ENCODE peak calls at places on chromosomes 13 and 19, in ten cellular contexts. O is cardiac muscle cell; F is aorta; N is pancreas; E is CD8-positive, alpha-beta memory T cell; H is thoracic aorta; C is heart right ventricle; W is endodermal cell; U is Peyer's patch; Z is breast epithelium. T is an unnamed sample. For H3K4me1, the result is how much of the 10 kb centered on the place peaks cover.

GRCh38 chr19:44570984-44571684 is 41.7 kb upstream of the CEACAM20 start:
- DNase-seq in O (peak), F (peak), N (no peak), E (peak), H (peak), C (peak), W (peak), U (peak), Z (no peak), T (peak)

GRCh38 chr13:113393572-113394503 is 29.9 kb upstream of the GRTP1 start:
- DNase-seq in O (peak), F (peak), N (peak), E (peak), H (no peak), C (peak), W (peak), U (peak), Z (no peak), T (peak)

GRCh38 chr19:16226878-16227836 is 29.4 kb downstream of the AP1M1 start:
- DNase-seq in O (no peak), F (peak), N (no peak), E (no peak), H (no peak), C (no peak), W (no peak), U (no peak), Z (no peak), T (no peak)

GRCh38 chr13:105918842-105919741 is 616.4 kb downstream of the EFNB2 start:
- DNase-seq in O (no peak), F (peak), N (no peak), E (no peak), H (no peak), C (no peak), W (peak), U (peak), Z (no peak), T (no peak)

GRCh38 chr13:113364371-113364932 is 522 bp upstream of the GRTP1 start:
- DNase-seq in O (peak), F (no peak), N (no peak), E (peak), H (no peak), C (no peak), W (peak), U (no peak), Z (no peak), T (no peak)

GRCh38 chr19:5042556-5042955 is 73.6 kb downstream of the KDM4B start:
- DNase-seq in O (no peak), F (no peak), N (no peak), E (no peak), H (no peak), C (no peak), W (peak), U (no peak), Z (no peak), T (no peak)

GRCh38 chr13:19810996-19811881 is 28.5 kb upstream of the PSPC1 start:
- DNase-seq in O (no peak), F (no peak), N (no peak), E (no peak), H (no peak), C (no peak), W (no peak), U (peak), Z (no peak), T (no peak)

GRCh38 chr13:104389722-104390121 is 1323.5 kb upstream of the SLC10A2 start:
- DNase-seq in O (no peak), F (no peak), N (no peak), E (no peak), H (no peak), C (no peak), W (no peak), U (no peak), Z (no peak), T (no peak)

GRCh38 chr13:19023115-19023514 is 158.5 kb downstream of the TUBA3C start:
- DNase-seq in O (no peak), F (no peak), N (no peak), E (no peak), H (no peak), C (no peak), W (no peak), U (no peak), Z (no peak), T (no peak)

GRCh38 chr19:17703823-17704463 is 15.3 kb upstream of the MAP1S start:
- DNase-seq in O (peak), F (peak), N (peak), E (peak), H (no peak), C (no peak), W (peak), U (peak), Z (no peak), T (peak)

GRCh38 chr13:26061947-26062346 is 10.1 kb upstream of the SHISA2 start:
- DNase-seq in O (no peak), F (no peak), N (no peak), E (no peak), H (no peak), C (no peak), W (no peak), U (no peak), Z (no peak), T (no peak)

GRCh38 chr13:93723316-93723715 is 496.7 kb downstream of the GPC6 start:
- DNase-seq in O (no peak), F (no peak), N (no peak), E (no peak), H (no peak), C (no peak), W (no peak), U (no peak), Z (no peak), T (no peak)

GRCh38 chr13:109156181-109156935 is 526.9 kb downstream of the MYO16 start:
- DNase-seq in O (no peak), F (peak), N (no peak), E (no peak), H (no peak), C (peak), W (no peak), U (no peak), Z (no peak), T (no peak)

GRCh38 chr13:110915874-110916670 is 1.2 kb upstream of the ANKRD10 start:
- DNase-seq in O (no peak), F (no peak), N (no peak), E (no peak), H (no peak), C (no peak), W (no peak), U (no peak), Z (no peak), T (no peak)

GRCh38 chr13:36673352-36673751 is 468 bp upstream of the SERTM1 start:
- DNase-seq in O (no peak), F (no peak), N (no peak), E (no peak), H (no peak), C (no peak), W (no peak), U (no peak), Z (no peak), T (no peak)

GRCh38 chr19:35885225-35885624 is 15.1 kb downstream of the NFKBID start:
- DNase-seq in O (no peak), F (no peak), N (no peak), E (no peak), H (no peak), C (no peak), W (no peak), U (no peak), Z (no peak), T (no peak)

GRCh38 chr13:26785845-26786630 is 25.5 kb upstream of the GPR12 start:
- DNase-seq in O (no peak), F (peak), N (peak), E (peak), H (no peak), C (peak), W (peak), U (peak), Z (no peak), T (peak)

GRCh38 chr19:19672816-19673215 is 4.2 kb downstream of the ZNF101 start:
- DNase-seq in O (no peak), F (no peak), N (no peak), E (no peak), H (no peak), C (no peak), W (no peak), U (peak), Z (no peak), T (no peak)

GRCh38 chr19:35031072-35031881 is 1.0 kb downstream of the SCN1B start:
- DNase-seq in O (peak), F (no peak), N (peak), E (no peak), H (no peak), C (no peak), W (peak), U (no peak), Z (no peak), T (no peak)

GRCh38 chr13:31807090-31807541 is 67.8 kb downstream of the RXFP2 start:
- DNase-seq in O (no peak), F (no peak), N (no peak), E (no peak), H (no peak), C (no peak), W (no peak), U (no peak), Z (no peak), T (peak)

GRCh38 chr19:12095111-12095790 is 30.7 kb downstream of the ZNF844 start:
- DNase-seq in O (no peak), F (no peak), N (no peak), E (no peak), H (no peak), C (no peak), W (no peak), U (no peak), Z (no peak), T (no peak)

GRCh38 chr19:12093777-12094176 is 29.2 kb downstream of the ZNF844 start:
- DNase-seq in O (no peak), F (no peak), N (no peak), E (no peak), H (no peak), C (no peak), W (no peak), U (no peak), Z (no peak), T (no peak)

GRCh38 chr19:12090807-12091206 is 26.3 kb downstream of the ZNF844 start:
- DNase-seq in O (peak), F (peak), N (peak), E (peak), H (peak), C (peak), W (peak), U (peak), Z (no peak), T (peak)

GRCh38 chr19:12098040-12098439 is 33.5 kb downstream of the ZNF844 start:
- DNase-seq in O (no peak), F (no peak), N (no peak), E (no peak), H (no peak), C (no peak), W (no peak), U (no peak), Z (no peak), T (no peak)

DNA sequence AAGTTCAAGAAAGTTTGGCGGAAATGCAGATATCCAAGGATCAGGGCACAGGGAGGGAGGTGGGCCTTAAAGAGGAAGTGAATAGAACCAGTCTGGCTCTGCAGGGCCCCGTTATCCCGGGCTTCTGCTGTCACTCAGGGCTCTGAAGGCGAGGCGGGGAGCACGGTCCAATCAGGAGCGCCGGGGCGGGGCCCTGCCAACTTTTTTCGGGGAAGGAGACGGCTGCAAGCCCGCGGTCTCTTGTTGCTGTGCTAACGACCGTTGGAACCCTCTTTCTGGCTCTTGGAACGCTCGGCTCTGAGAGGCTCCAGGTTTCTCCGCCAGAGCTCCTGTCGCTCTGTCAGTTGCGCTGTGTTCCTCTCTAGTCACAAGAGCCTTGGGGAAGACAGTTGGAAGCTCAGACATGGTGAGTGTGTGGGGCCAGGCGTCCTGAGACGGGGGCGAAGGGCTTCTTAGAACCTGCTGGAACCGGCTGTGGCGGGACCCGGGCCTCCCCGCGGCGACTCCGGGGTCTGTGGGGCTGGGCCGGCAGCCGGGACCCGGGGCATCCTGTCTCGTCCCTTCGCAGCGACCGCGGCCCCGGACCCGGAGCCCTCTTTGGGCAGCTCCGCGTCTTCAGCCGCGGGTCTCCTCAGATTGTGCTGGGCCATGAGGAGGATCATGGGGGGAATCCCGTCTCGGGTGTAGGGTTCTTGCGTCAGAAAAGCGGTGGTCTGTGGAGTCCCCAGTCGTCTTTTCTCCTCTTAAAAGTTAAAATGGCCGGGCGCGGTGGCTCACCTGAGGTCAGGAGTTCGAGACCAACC is 27.7 kb downstream of the ZNF844 start:
- DNase-seq in O (peak), F (peak), N (peak), E (peak), H (peak), C (peak), W (peak), U (peak), Z (peak), T (peak)
- H3K4me3 ChIP-seq in O (peak), F (peak), N (peak), E (peak), H (peak), C (peak), W (peak), U (peak), Z (peak), T (peak)

GRCh38 chr19:13022111-13022858 is 27.0 kb downstream of the NFIX start:
- DNase-seq in O (no peak), F (no peak), N (no peak), E (no peak), H (no peak), C (peak), W (no peak), U (no peak), Z (no peak), T (no peak)
- H3K4me1 ChIP-seq in O (under half), F (under half), N (under half), E (under half), H (half or more), C (half or more), W (under half), U (under half), Z (under half), T (under half)

DNA sequence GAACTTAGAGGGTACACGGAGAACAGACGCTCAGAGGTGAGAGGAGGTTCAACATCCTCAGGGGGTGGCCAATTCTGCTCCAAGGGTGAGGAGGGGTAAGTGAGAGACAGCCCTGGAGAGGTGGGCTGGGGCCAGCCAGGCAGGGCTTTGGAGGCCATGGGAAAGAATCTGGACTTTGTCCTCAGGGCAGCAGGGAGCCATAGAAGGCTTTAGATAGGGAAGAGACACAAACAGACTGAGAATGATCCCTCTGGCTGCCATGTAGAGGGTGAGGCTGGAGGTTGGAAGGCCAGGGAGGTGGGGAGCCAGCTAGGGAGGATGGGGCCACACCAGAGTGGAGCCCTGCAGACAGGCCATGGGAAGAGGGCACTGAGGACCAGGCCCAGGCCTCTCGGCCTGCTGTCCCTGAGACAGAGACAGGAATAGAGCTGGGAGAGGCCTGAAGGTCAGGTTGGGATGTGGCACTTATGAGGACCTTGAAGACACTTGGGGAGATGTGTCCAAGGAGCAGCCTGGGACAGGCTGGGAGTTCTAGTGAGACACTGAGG is 29.2 kb upstream of the CCNP start:
- DNase-seq in O (no peak), F (no peak), N (no peak), E (no peak), H (no peak), C (no peak), W (peak), U (no peak), Z (no peak), T (no peak)
- H3K27ac ChIP-seq in O (no peak), F (no peak), N (no peak), E (no peak), H (no peak), C (no peak), W (peak), U (no peak), Z (no peak), T (no peak)

DNA sequence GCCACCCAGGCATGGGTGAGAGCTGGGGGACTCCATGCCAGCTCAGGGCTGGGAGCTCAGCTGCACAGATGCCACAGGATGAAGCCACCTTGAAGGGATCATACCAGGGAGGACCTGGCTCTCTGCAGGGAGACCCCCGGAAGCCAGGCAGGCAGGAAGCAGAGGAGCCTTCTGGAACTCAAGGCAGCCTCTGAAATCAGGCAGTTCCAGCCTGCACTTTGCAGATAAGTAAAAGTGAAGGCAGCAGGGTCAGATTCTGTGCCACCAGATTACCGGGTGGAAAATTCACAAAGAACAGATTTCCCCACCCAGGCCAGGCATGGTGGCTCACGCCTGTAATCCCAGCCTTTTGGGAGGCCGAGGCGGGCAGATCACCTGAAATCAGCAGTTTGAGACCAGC is 2.5 kb downstream of the TMEM259 start:
- DNase-seq in O (no peak), F (no peak), N (no peak), E (no peak), H (no peak), C (no peak), W (no peak), U (no peak), Z (no peak), T (no peak)
- H3K4me3 ChIP-seq in O (no peak), F (no peak), N (no peak), E (no peak), H (no peak), C (no peak), W (no peak), U (no peak), Z (no peak), T (no peak)

GRCh38 chr19:42271045-42271419 is 2.0 kb downstream of the CIC start:
- DNase-seq in O (no peak), F (no peak), N (no peak), E (no peak), H (no peak), C (no peak), W (no peak), U (no peak), Z (no peak), T (no peak)

GRCh38 chr19:42272989-42273406 is 3.9 kb downstream of the CIC start:
- DNase-seq in O (no peak), F (no peak), N (no peak), E (no peak), H (no peak), C (no peak), W (no peak), U (peak), Z (no peak), T (no peak)

GRCh38 chr19:42272535-42272897 is 3.5 kb downstream of the CIC start:
- DNase-seq in O (no peak), F (peak), N (no peak), E (no peak), H (no peak), C (no peak), W (no peak), U (no peak), Z (no peak), T (no peak)

GRCh38 chr19:42270346-42271044 is 1.4 kb downstream of the CIC start:
- DNase-seq in O (no peak), F (peak), N (peak), E (peak), H (no peak), C (peak), W (no peak), U (peak), Z (no peak), T (peak)

DNA sequence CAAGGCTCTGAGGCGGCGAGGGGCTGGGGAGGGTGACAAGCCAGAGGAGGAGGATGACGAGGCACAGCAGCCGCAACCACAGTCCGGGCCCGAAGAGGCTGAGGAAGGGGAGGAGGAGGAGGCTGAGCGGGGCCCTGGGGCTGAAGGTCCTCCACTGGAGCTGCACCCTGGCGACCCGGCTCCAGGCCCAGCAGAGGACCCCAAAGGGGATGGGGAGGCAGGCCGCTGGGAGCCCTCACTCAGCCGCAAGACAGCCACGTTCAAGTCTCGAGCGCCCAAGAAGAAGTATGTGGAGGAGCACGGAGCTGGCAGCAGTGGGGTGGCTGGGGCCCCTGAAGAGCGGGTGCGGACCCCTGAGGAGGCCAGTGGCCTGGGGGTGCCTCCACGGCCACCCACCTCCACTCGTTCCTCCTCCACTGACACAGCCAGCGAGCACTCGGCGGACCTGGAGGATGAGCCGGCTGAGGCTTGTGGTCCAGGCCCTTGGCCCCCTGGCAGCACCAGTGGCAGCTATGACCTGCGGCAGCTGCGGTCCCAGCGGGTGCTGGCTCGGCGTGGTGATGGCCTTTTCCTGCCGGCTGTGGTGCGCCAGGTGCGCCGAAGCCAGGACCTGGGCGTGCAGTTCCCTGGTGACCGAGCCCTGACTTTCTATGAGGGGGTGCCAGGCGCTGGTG is 2.9 kb downstream of the CIC start:
- DNase-seq in O (no peak), F (peak), N (peak), E (no peak), H (no peak), C (no peak), W (no peak), U (no peak), Z (no peak), T (no peak)
- H3K4me1 ChIP-seq in O (under half), F (under half), N (under half), E (under half), H (half or more), C (half or more), W (under half), U (under half), Z (under half), T (half or more)

DNA sequence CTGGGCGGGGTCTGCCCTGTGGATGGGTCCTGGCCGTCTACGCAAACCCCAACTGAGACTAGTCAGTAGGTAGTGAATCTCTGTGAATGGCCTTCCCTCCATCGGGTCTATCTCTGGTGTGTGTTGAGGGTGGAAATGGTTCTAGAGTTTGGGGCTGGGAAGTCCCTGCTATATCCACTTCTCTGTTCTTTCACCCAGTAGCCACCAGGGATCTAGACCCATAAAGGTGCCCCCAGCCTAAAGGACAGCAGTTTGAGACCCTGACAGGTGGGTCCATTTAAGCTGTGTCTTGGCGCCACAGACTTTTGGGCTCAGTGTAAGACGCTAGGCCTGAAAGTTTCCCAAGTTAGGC is 57.7 kb downstream of the ZNF568 start:
- DNase-seq in O (no peak), F (no peak), N (no peak), E (no peak), H (no peak), C (no peak), W (no peak), U (no peak), Z (no peak), T (no peak)
- H3K27ac ChIP-seq in O (peak), F (no peak), N (peak), E (no peak), H (peak), C (peak), W (no peak), U (peak), Z (peak), T (peak)